ENCODE peak calls at places on chromosome 6, in eight cellular contexts. One of them, this sample, is unnamed.

GRCh38 chr6:168086616-168087015 is 7.6 kb upstream of the FRMD1 start:
- DNase-seq in AG08396: no peak
- DNase-seq in neural progenitor cell: no peak
- DNase-seq in T-helper 9 cell: no peak
- DNase-seq in WTC11: no peak
- DNase-seq in cardiac muscle cell: no peak
- DNase-seq in retinal pigment epithelial cell: no peak
- DNase-seq in astrocyte of the cerebellum: no peak
- DNase-seq in this sample: no peak

GRCh38 chr6:33840064-33840926 is 36.5 kb upstream of the MLN start:
- DNase-seq in AG08396: peak; percentile 90
- DNase-seq in neural progenitor cell: no peak
- DNase-seq in T-helper 9 cell: no peak
- DNase-seq in WTC11: no peak
- DNase-seq in cardiac muscle cell: no peak
- DNase-seq in retinal pigment epithelial cell: peak; percentile 29
- DNase-seq in astrocyte of the cerebellum: peak; percentile 78
- DNase-seq in this sample: peak; percentile 96

GRCh38 chr6:12585497-12585958 is 131.0 kb upstream of the PHACTR1 start:
- DNase-seq in AG08396: peak; percentile 19
- DNase-seq in neural progenitor cell: no peak
- DNase-seq in T-helper 9 cell: no peak
- DNase-seq in WTC11: no peak
- DNase-seq in cardiac muscle cell: no peak
- DNase-seq in retinal pigment epithelial cell: peak; percentile 78
- DNase-seq in astrocyte of the cerebellum: peak; percentile 67
- DNase-seq in this sample: no peak

GRCh38 chr6:82687855-82688254 is 324.2 kb downstream of the TPBG start:
- DNase-seq in AG08396: no peak
- DNase-seq in neural progenitor cell: no peak
- DNase-seq in T-helper 9 cell: no peak
- DNase-seq in WTC11: peak; percentile 18
- DNase-seq in cardiac muscle cell: no peak
- DNase-seq in retinal pigment epithelial cell: no peak
- DNase-seq in astrocyte of the cerebellum: no peak
- DNase-seq in this sample: no peak

GRCh38 chr6:134630468-134631180 is 312.7 kb upstream of the SGK1 start:
- DNase-seq in AG08396: no peak
- DNase-seq in neural progenitor cell: no peak
- DNase-seq in T-helper 9 cell: no peak
- DNase-seq in WTC11: no peak
- DNase-seq in cardiac muscle cell: no peak
- DNase-seq in retinal pigment epithelial cell: no peak
- DNase-seq in astrocyte of the cerebellum: no peak
- DNase-seq in this sample: no peak

GRCh38 chr6:44635486-44635885 is 248.0 kb downstream of the CDC5L start:
- DNase-seq in AG08396: no peak
- DNase-seq in neural progenitor cell: no peak
- DNase-seq in T-helper 9 cell: no peak
- DNase-seq in WTC11: no peak
- DNase-seq in cardiac muscle cell: no peak
- DNase-seq in retinal pigment epithelial cell: no peak
- DNase-seq in astrocyte of the cerebellum: no peak
- DNase-seq in this sample: no peak

GRCh38 chr6:114863610-114864009 is 520.8 kb upstream of the HS3ST5 start:
- DNase-seq in AG08396: no peak
- DNase-seq in neural progenitor cell: no peak
- DNase-seq in T-helper 9 cell: no peak
- DNase-seq in WTC11: no peak
- DNase-seq in cardiac muscle cell: no peak
- DNase-seq in retinal pigment epithelial cell: no peak
- DNase-seq in astrocyte of the cerebellum: no peak
- DNase-seq in this sample: no peak

GRCh38 chr6:117481926-117482239 is 591 bp upstream of the DCBLD1 start:
- DNase-seq in AG08396: no peak
- DNase-seq in neural progenitor cell: peak; percentile 8
- DNase-seq in T-helper 9 cell: no peak
- DNase-seq in WTC11: no peak
- DNase-seq in cardiac muscle cell: peak; percentile 2
- DNase-seq in retinal pigment epithelial cell: no peak
- DNase-seq in astrocyte of the cerebellum: no peak
- DNase-seq in this sample: no peak

GRCh38 chr6:127606131-127606562 is 29.2 kb downstream of the C6orf58 start:
- DNase-seq in AG08396: peak; percentile 18
- DNase-seq in neural progenitor cell: peak; percentile 67
- DNase-seq in T-helper 9 cell: no peak
- DNase-seq in WTC11: peak; percentile 24
- DNase-seq in cardiac muscle cell: peak; percentile 75
- DNase-seq in retinal pigment epithelial cell: peak; percentile 19
- DNase-seq in astrocyte of the cerebellum: peak; percentile 46
- DNase-seq in this sample: peak; percentile 0

GRCh38 chr6:168208436-168208835 is 111.1 kb downstream of the DACT2 start:
- DNase-seq in AG08396: no peak
- DNase-seq in neural progenitor cell: no peak
- DNase-seq in T-helper 9 cell: no peak
- DNase-seq in WTC11: no peak
- DNase-seq in cardiac muscle cell: no peak
- DNase-seq in retinal pigment epithelial cell: no peak
- DNase-seq in astrocyte of the cerebellum: no peak
- DNase-seq in this sample: no peak

GRCh38 chr6:31750411-31751022 is 10.7 kb downstream of the MSH5 start:
- DNase-seq in AG08396: no peak
- DNase-seq in neural progenitor cell: no peak
- DNase-seq in T-helper 9 cell: no peak
- DNase-seq in WTC11: no peak
- DNase-seq in cardiac muscle cell: no peak
- DNase-seq in retinal pigment epithelial cell: no peak
- DNase-seq in astrocyte of the cerebellum: no peak
- DNase-seq in this sample: no peak

GRCh38 chr6:39188577-39188976 is 40.7 kb downstream of the KCNK5 start:
- DNase-seq in AG08396: no peak
- DNase-seq in neural progenitor cell: no peak
- DNase-seq in T-helper 9 cell: no peak
- DNase-seq in WTC11: no peak
- DNase-seq in cardiac muscle cell: no peak
- DNase-seq in retinal pigment epithelial cell: no peak
- DNase-seq in astrocyte of the cerebellum: no peak
- DNase-seq in this sample: no peak

GRCh38 chr6:10386756-10387654 is 27.9 kb downstream of the TFAP2A start:
- DNase-seq in AG08396: no peak
- DNase-seq in neural progenitor cell: no peak
- DNase-seq in T-helper 9 cell: no peak
- DNase-seq in WTC11: no peak
- DNase-seq in cardiac muscle cell: no peak
- DNase-seq in retinal pigment epithelial cell: no peak
- DNase-seq in astrocyte of the cerebellum: no peak
- DNase-seq in this sample: no peak

GRCh38 chr6:95866732-95867131 is 149.0 kb upstream of the FUT9 start:
- DNase-seq in AG08396: no peak
- DNase-seq in neural progenitor cell: peak; percentile 35
- DNase-seq in T-helper 9 cell: no peak
- DNase-seq in WTC11: peak; percentile 32
- DNase-seq in cardiac muscle cell: peak; percentile 34
- DNase-seq in retinal pigment epithelial cell: no peak
- DNase-seq in astrocyte of the cerebellum: no peak
- DNase-seq in this sample: no peak

GRCh38 chr6:45075246-45075645 is 252.9 kb upstream of the RUNX2 start:
- DNase-seq in AG08396: peak; percentile 43
- DNase-seq in neural progenitor cell: no peak
- DNase-seq in T-helper 9 cell: no peak
- DNase-seq in WTC11: no peak
- DNase-seq in cardiac muscle cell: no peak
- DNase-seq in retinal pigment epithelial cell: peak; percentile 43
- DNase-seq in astrocyte of the cerebellum: peak; percentile 86
- DNase-seq in this sample: peak; percentile 15

GRCh38 chr6:49935387-49935786 is 28.6 kb downstream of the DEFB114 start:
- DNase-seq in AG08396: no peak
- DNase-seq in neural progenitor cell: no peak
- DNase-seq in T-helper 9 cell: no peak
- DNase-seq in WTC11: no peak
- DNase-seq in cardiac muscle cell: no peak
- DNase-seq in retinal pigment epithelial cell: no peak
- DNase-seq in astrocyte of the cerebellum: no peak
- DNase-seq in this sample: no peak

GRCh38 chr6:135555550-135555949 is 58.0 kb upstream of the AHI1 start:
- DNase-seq in AG08396: no peak
- DNase-seq in neural progenitor cell: no peak
- DNase-seq in T-helper 9 cell: no peak
- DNase-seq in WTC11: no peak
- DNase-seq in cardiac muscle cell: no peak
- DNase-seq in retinal pigment epithelial cell: no peak
- DNase-seq in astrocyte of the cerebellum: no peak
- DNase-seq in this sample: no peak

GRCh38 chr6:146047356-146047755 is 18.5 kb downstream of the GRM1 start:
- DNase-seq in AG08396: no peak
- DNase-seq in neural progenitor cell: no peak
- DNase-seq in T-helper 9 cell: no peak
- DNase-seq in WTC11: no peak
- DNase-seq in cardiac muscle cell: no peak
- DNase-seq in retinal pigment epithelial cell: no peak
- DNase-seq in astrocyte of the cerebellum: no peak
- DNase-seq in this sample: no peak

GRCh38 chr6:36267731-36268477 is 2.0 kb upstream of the PNPLA1 start:
- DNase-seq in AG08396: no peak
- DNase-seq in neural progenitor cell: no peak
- DNase-seq in T-helper 9 cell: no peak
- DNase-seq in WTC11: no peak
- DNase-seq in cardiac muscle cell: no peak
- DNase-seq in retinal pigment epithelial cell: no peak
- DNase-seq in astrocyte of the cerebellum: no peak
- DNase-seq in this sample: no peak

GRCh38 chr6:101231606-101232235 is 161.8 kb upstream of the GRIK2 start:
- DNase-seq in AG08396: no peak
- DNase-seq in neural progenitor cell: no peak
- DNase-seq in T-helper 9 cell: no peak
- DNase-seq in WTC11: no peak
- DNase-seq in cardiac muscle cell: no peak
- DNase-seq in retinal pigment epithelial cell: no peak
- DNase-seq in astrocyte of the cerebellum: no peak
- DNase-seq in this sample: no peak

GRCh38 chr6:156953478-156954146 is 176.4 kb downstream of the ARID1B start:
- DNase-seq in AG08396: peak; percentile 87
- DNase-seq in neural progenitor cell: peak; percentile 85
- DNase-seq in T-helper 9 cell: no peak
- DNase-seq in WTC11: no peak
- DNase-seq in cardiac muscle cell: peak; percentile 83
- DNase-seq in retinal pigment epithelial cell: peak; percentile 93
- DNase-seq in astrocyte of the cerebellum: peak; percentile 96
- DNase-seq in this sample: peak; percentile 59

GRCh38 chr6:107894821-107895396 is 63.1 kb downstream of the SEC63 start:
- DNase-seq in AG08396: no peak
- DNase-seq in neural progenitor cell: no peak
- DNase-seq in T-helper 9 cell: no peak
- DNase-seq in WTC11: no peak
- DNase-seq in cardiac muscle cell: no peak
- DNase-seq in retinal pigment epithelial cell: no peak
- DNase-seq in astrocyte of the cerebellum: no peak
- DNase-seq in this sample: no peak

GRCh38 chr6:114281496-114281895 is 61.3 kb downstream of the HS3ST5 start:
- DNase-seq in AG08396: no peak
- DNase-seq in neural progenitor cell: no peak
- DNase-seq in T-helper 9 cell: no peak
- DNase-seq in WTC11: no peak
- DNase-seq in cardiac muscle cell: no peak
- DNase-seq in retinal pigment epithelial cell: no peak
- DNase-seq in astrocyte of the cerebellum: no peak
- DNase-seq in this sample: no peak

GRCh38 chr6:141677598-141678211 is 455.0 kb upstream of the GJE1 start:
- DNase-seq in AG08396: no peak
- DNase-seq in neural progenitor cell: peak; percentile 56
- DNase-seq in T-helper 9 cell: no peak
- DNase-seq in WTC11: no peak
- DNase-seq in cardiac muscle cell: peak; percentile 49
- DNase-seq in retinal pigment epithelial cell: peak; percentile 13
- DNase-seq in astrocyte of the cerebellum: no peak
- DNase-seq in this sample: no peak

GRCh38 chr6:162151050-162151658 is 576.4 kb downstream of the PRKN start:
- DNase-seq in AG08396: no peak
- DNase-seq in neural progenitor cell: no peak
- DNase-seq in T-helper 9 cell: no peak
- DNase-seq in WTC11: no peak
- DNase-seq in cardiac muscle cell: no peak
- DNase-seq in retinal pigment epithelial cell: no peak
- DNase-seq in astrocyte of the cerebellum: no peak
- DNase-seq in this sample: no peak

GRCh38 chr6:159608961-159609673 is 83.9 kb downstream of the SOD2 start:
- DNase-seq in AG08396: peak; percentile 43
- DNase-seq in neural progenitor cell: peak; percentile 52
- DNase-seq in T-helper 9 cell: no peak
- DNase-seq in WTC11: peak; percentile 70
- DNase-seq in cardiac muscle cell: no peak
- DNase-seq in retinal pigment epithelial cell: no peak
- DNase-seq in astrocyte of the cerebellum: peak; percentile 9
- DNase-seq in this sample: peak; percentile 8

GRCh38 chr6:32244270-32244669 is 20.4 kb upstream of the NOTCH4 start:
- DNase-seq in AG08396: no peak
- DNase-seq in neural progenitor cell: no peak
- DNase-seq in T-helper 9 cell: no peak
- DNase-seq in WTC11: no peak
- DNase-seq in cardiac muscle cell: no peak
- DNase-seq in retinal pigment epithelial cell: no peak
- DNase-seq in astrocyte of the cerebellum: no peak
- DNase-seq in this sample: no peak

GRCh38 chr6:82205793-82206425 is 41.6 kb downstream of the IBTK start:
- DNase-seq in AG08396: no peak
- DNase-seq in neural progenitor cell: peak; percentile 22
- DNase-seq in T-helper 9 cell: no peak
- DNase-seq in WTC11: no peak
- DNase-seq in cardiac muscle cell: peak; percentile 37
- DNase-seq in retinal pigment epithelial cell: peak; percentile 32
- DNase-seq in astrocyte of the cerebellum: no peak
- DNase-seq in this sample: no peak

GRCh38 chr6:149859368-149859767 is 4.8 kb downstream of the LRP11 start:
- DNase-seq in AG08396: no peak
- DNase-seq in neural progenitor cell: no peak
- DNase-seq in T-helper 9 cell: no peak
- DNase-seq in WTC11: no peak
- DNase-seq in cardiac muscle cell: no peak
- DNase-seq in retinal pigment epithelial cell: no peak
- DNase-seq in astrocyte of the cerebellum: no peak
- DNase-seq in this sample: no peak

GRCh38 chr6:40894962-40895799 is 143.8 kb downstream of the UNC5CL start:
- DNase-seq in AG08396: peak; percentile 79
- DNase-seq in neural progenitor cell: peak; percentile 79
- DNase-seq in T-helper 9 cell: no peak
- DNase-seq in WTC11: peak; percentile 82
- DNase-seq in cardiac muscle cell: peak; percentile 78
- DNase-seq in retinal pigment epithelial cell: no peak
- DNase-seq in astrocyte of the cerebellum: peak; percentile 19
- DNase-seq in this sample: peak; percentile 74

GRCh38 chr6:148309301-148309700 is 33.3 kb upstream of the SASH1 start:
- DNase-seq in AG08396: no peak
- DNase-seq in neural progenitor cell: no peak
- DNase-seq in T-helper 9 cell: no peak
- DNase-seq in WTC11: no peak
- DNase-seq in cardiac muscle cell: no peak
- DNase-seq in retinal pigment epithelial cell: no peak
- DNase-seq in astrocyte of the cerebellum: no peak
- DNase-seq in this sample: no peak

GRCh38 chr6:111573892-111574800 is 31.5 kb downstream of the TRAF3IP2 start:
- DNase-seq in AG08396: peak; percentile 61
- DNase-seq in neural progenitor cell: no peak
- DNase-seq in T-helper 9 cell: no peak
- DNase-seq in WTC11: no peak
- DNase-seq in cardiac muscle cell: no peak
- DNase-seq in retinal pigment epithelial cell: no peak
- DNase-seq in astrocyte of the cerebellum: peak; percentile 84
- DNase-seq in this sample: peak; percentile 38

GRCh38 chr6:24825130-24825630 is 26.5 kb upstream of the ARMH2 start:
- DNase-seq in AG08396: no peak
- DNase-seq in neural progenitor cell: no peak
- DNase-seq in T-helper 9 cell: no peak
- DNase-seq in WTC11: no peak
- DNase-seq in cardiac muscle cell: no peak
- DNase-seq in retinal pigment epithelial cell: no peak
- DNase-seq in astrocyte of the cerebellum: no peak
- DNase-seq in this sample: no peak

GRCh38 chr6:36633915-36634314 is 39.8 kb downstream of the SRSF3 start:
- DNase-seq in AG08396: peak; percentile 75
- DNase-seq in neural progenitor cell: no peak
- DNase-seq in T-helper 9 cell: no peak
- DNase-seq in WTC11: no peak
- DNase-seq in cardiac muscle cell: no peak
- DNase-seq in retinal pigment epithelial cell: no peak
- DNase-seq in astrocyte of the cerebellum: peak; percentile 95
- DNase-seq in this sample: peak; percentile 38